ENCODE peak calls at places on chromosomes 3 and 15, in seven cellular contexts. One of them, this sample, is unnamed. For H3K4me1, the result is how much of the 10 kb centered on the place peaks cover.

GRCh38 chr3:9161298-9161697 is 88.1 kb downstream of the SRGAP3 start:
- DNase-seq in suprapubic skin: no peak
- DNase-seq in A549: no peak
- DNase-seq in transverse colon: no peak
- DNase-seq in Peyer's patch: no peak
- DNase-seq in sigmoid colon: no peak
- DNase-seq in endothelial cell of umbilical vein: no peak
- DNase-seq in this sample: no peak

GRCh38 chr15:50224606-50225005 is 40.9 kb downstream of the HDC start:
- DNase-seq in A549: no peak
- DNase-seq in suprapubic skin: no peak
- DNase-seq in Peyer's patch: no peak
- DNase-seq in endothelial cell of umbilical vein: no peak
- DNase-seq in sigmoid colon: no peak
- DNase-seq in transverse colon: no peak
- DNase-seq in this sample: no peak

GRCh38 chr3:102447272-102447671 is 12.5 kb downstream of the ZPLD1 start:
- DNase-seq in suprapubic skin: no peak
- DNase-seq in endothelial cell of umbilical vein: no peak
- DNase-seq in Peyer's patch: no peak
- DNase-seq in A549: no peak
- DNase-seq in sigmoid colon: no peak
- DNase-seq in transverse colon: no peak
- DNase-seq in this sample: no peak

GRCh38 chr3:66395635-66396034 is 105.2 kb downstream of the LRIG1 start:
- DNase-seq in endothelial cell of umbilical vein: no peak
- DNase-seq in A549: no peak
- DNase-seq in transverse colon: no peak
- DNase-seq in sigmoid colon: peak
- DNase-seq in suprapubic skin: no peak
- DNase-seq in Peyer's patch: no peak
- DNase-seq in this sample: no peak

GRCh38 chr3:25663324-25664065 is 1.2 kb downstream of the TOP2B start:
- DNase-seq in transverse colon: peak
- DNase-seq in sigmoid colon: no peak
- DNase-seq in A549: peak
- DNase-seq in Peyer's patch: peak
- DNase-seq in suprapubic skin: no peak
- DNase-seq in endothelial cell of umbilical vein: peak
- DNase-seq in this sample: no peak

GRCh38 chr15:40793216-40793989 is 13.5 kb upstream of the ZFYVE19 start:
- DNase-seq in A549: peak
- DNase-seq in suprapubic skin: no peak
- DNase-seq in Peyer's patch: peak
- DNase-seq in transverse colon: peak
- DNase-seq in sigmoid colon: no peak
- DNase-seq in endothelial cell of umbilical vein: peak
- DNase-seq in this sample: no peak

GRCh38 chr3:149371001-149371722 is 6.3 kb downstream of the TM4SF1 start:
- DNase-seq in Peyer's patch: no peak
- DNase-seq in endothelial cell of umbilical vein: peak
- DNase-seq in transverse colon: no peak
- DNase-seq in A549: peak
- DNase-seq in sigmoid colon: no peak
- DNase-seq in suprapubic skin: no peak
- DNase-seq in this sample: no peak

GRCh38 chr15:91385301-91385700 is 285.2 kb downstream of the SV2B start:
- DNase-seq in Peyer's patch: no peak
- DNase-seq in transverse colon: no peak
- DNase-seq in endothelial cell of umbilical vein: no peak
- DNase-seq in suprapubic skin: no peak
- DNase-seq in sigmoid colon: no peak
- DNase-seq in A549: no peak
- DNase-seq in this sample: no peak

GRCh38 chr3:142501004-142501926 is 53.4 kb upstream of the XRN1 start:
- DNase-seq in endothelial cell of umbilical vein: peak
- DNase-seq in A549: peak
- DNase-seq in suprapubic skin: no peak
- DNase-seq in Peyer's patch: no peak
- DNase-seq in sigmoid colon: no peak
- DNase-seq in transverse colon: no peak
- DNase-seq in this sample: no peak

GRCh38 chr15:40155270-40155910 is 5.5 kb upstream of the BUB1B start:
- DNase-seq in Peyer's patch: no peak
- DNase-seq in A549: no peak
- DNase-seq in transverse colon: peak
- DNase-seq in suprapubic skin: no peak
- DNase-seq in sigmoid colon: no peak
- DNase-seq in endothelial cell of umbilical vein: no peak
- DNase-seq in this sample: peak

DNA sequence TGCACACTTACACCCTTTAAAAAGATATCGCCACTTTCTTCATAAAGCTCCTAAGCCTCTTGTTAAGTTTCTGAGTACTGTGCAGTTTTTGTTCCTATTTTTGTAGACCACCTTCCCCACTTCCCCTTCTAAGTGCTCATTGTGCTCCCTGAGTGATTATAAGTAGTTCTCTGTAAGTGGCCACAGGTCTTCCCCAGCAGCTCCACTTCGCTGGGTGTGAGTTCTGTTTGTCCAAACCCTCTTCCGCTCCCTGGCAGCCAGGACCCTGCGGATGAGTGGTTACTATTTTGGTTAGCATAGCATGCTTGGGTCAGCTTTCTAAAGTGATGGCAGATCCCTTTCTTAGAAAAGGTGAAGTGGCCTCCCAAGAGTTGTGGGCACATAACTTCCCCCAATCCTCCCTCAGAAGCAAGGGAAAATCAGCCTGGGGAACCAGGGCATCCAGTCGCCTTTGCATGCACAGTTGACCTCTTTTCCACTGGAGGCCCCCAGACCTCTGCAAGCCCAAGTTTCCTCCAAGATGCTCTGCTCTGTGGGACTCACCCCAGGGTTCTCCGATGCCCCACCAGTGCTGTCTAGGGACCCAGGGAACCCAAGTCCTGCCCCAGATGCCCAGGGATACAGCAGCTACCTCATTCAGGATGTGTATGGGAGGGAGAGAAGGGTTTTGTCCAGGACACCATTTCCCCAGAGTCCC is 69.6 kb downstream of the ATP10A start:
- DNase-seq in transverse colon: no peak
- DNase-seq in sigmoid colon: peak
- DNase-seq in Peyer's patch: no peak
- DNase-seq in suprapubic skin: no peak
- DNase-seq in A549: no peak
- DNase-seq in endothelial cell of umbilical vein: no peak
- DNase-seq in this sample: no peak
- H3K4me1 ChIP-seq in transverse colon: under half
- H3K4me1 ChIP-seq in sigmoid colon: half or more
- H3K4me1 ChIP-seq in Peyer's patch: under half
- H3K4me1 ChIP-seq in suprapubic skin: half or more
- H3K4me1 ChIP-seq in A549: under half
- H3K4me1 ChIP-seq in endothelial cell of umbilical vein: under half
- H3K4me1 ChIP-seq in this sample: under half

GRCh38 chr3:71103430-71103881 is 480.1 kb downstream of the FOXP1 start:
- DNase-seq in transverse colon: peak
- DNase-seq in Peyer's patch: peak
- DNase-seq in suprapubic skin: peak
- DNase-seq in sigmoid colon: peak
- DNase-seq in endothelial cell of umbilical vein: peak
- DNase-seq in A549: no peak
- DNase-seq in this sample: no peak
- H3K27ac ChIP-seq in transverse colon: peak
- H3K27ac ChIP-seq in Peyer's patch: peak
- H3K27ac ChIP-seq in suprapubic skin: peak
- H3K27ac ChIP-seq in sigmoid colon: peak
- H3K27ac ChIP-seq in endothelial cell of umbilical vein: peak
- H3K27ac ChIP-seq in A549: peak
- H3K27ac ChIP-seq in this sample: peak

GRCh38 chr3:68033850-68034249 is 379.4 kb upstream of the SUCLG2 start:
- DNase-seq in endothelial cell of umbilical vein: no peak
- DNase-seq in sigmoid colon: no peak
- DNase-seq in suprapubic skin: no peak
- DNase-seq in A549: no peak
- DNase-seq in Peyer's patch: no peak
- DNase-seq in transverse colon: no peak
- DNase-seq in this sample: no peak
- TF ChIP-seq POLR2A in endothelial cell of umbilical vein: no peak
- TF ChIP-seq POLR2A in sigmoid colon: no peak
- TF ChIP-seq POLR2A in suprapubic skin: no peak
- TF ChIP-seq POLR2A in A549: no peak
- TF ChIP-seq POLR2A in Peyer's patch: no peak
- TF ChIP-seq POLR2A in transverse colon: no peak
- TF ChIP-seq POLR2A in this sample: no peak

GRCh38 chr3:24525022-24525421 is 30.4 kb upstream of the THRB start:
- DNase-seq in suprapubic skin: no peak
- DNase-seq in A549: no peak
- DNase-seq in sigmoid colon: no peak
- DNase-seq in Peyer's patch: no peak
- DNase-seq in endothelial cell of umbilical vein: no peak
- DNase-seq in transverse colon: no peak
- DNase-seq in this sample: no peak

GRCh38 chr3:24526640-24527237 is 32.1 kb upstream of the THRB start:
- DNase-seq in suprapubic skin: no peak
- DNase-seq in Peyer's patch: no peak
- DNase-seq in A549: no peak
- DNase-seq in endothelial cell of umbilical vein: no peak
- DNase-seq in sigmoid colon: no peak
- DNase-seq in transverse colon: no peak
- DNase-seq in this sample: no peak

GRCh38 chr3:24523195-24523594 is 28.5 kb upstream of the THRB start:
- DNase-seq in endothelial cell of umbilical vein: no peak
- DNase-seq in A549: no peak
- DNase-seq in transverse colon: no peak
- DNase-seq in sigmoid colon: no peak
- DNase-seq in suprapubic skin: no peak
- DNase-seq in Peyer's patch: no peak
- DNase-seq in this sample: no peak

GRCh38 chr3:24523988-24524727 is 29.5 kb upstream of the THRB start:
- DNase-seq in suprapubic skin: no peak
- DNase-seq in A549: no peak
- DNase-seq in transverse colon: no peak
- DNase-seq in sigmoid colon: no peak
- DNase-seq in endothelial cell of umbilical vein: peak
- DNase-seq in Peyer's patch: peak
- DNase-seq in this sample: no peak

GRCh38 chr3:24525557-24525956 is 30.9 kb upstream of the THRB start:
- DNase-seq in Peyer's patch: no peak
- DNase-seq in sigmoid colon: no peak
- DNase-seq in transverse colon: no peak
- DNase-seq in A549: no peak
- DNase-seq in suprapubic skin: no peak
- DNase-seq in endothelial cell of umbilical vein: no peak
- DNase-seq in this sample: no peak
- H3K4me1 ChIP-seq in Peyer's patch: under half
- H3K4me1 ChIP-seq in sigmoid colon: under half
- H3K4me1 ChIP-seq in transverse colon: under half
- H3K4me1 ChIP-seq in A549: under half
- H3K4me1 ChIP-seq in suprapubic skin: under half
- H3K4me1 ChIP-seq in endothelial cell of umbilical vein: under half
- H3K4me1 ChIP-seq in this sample: under half

DNA sequence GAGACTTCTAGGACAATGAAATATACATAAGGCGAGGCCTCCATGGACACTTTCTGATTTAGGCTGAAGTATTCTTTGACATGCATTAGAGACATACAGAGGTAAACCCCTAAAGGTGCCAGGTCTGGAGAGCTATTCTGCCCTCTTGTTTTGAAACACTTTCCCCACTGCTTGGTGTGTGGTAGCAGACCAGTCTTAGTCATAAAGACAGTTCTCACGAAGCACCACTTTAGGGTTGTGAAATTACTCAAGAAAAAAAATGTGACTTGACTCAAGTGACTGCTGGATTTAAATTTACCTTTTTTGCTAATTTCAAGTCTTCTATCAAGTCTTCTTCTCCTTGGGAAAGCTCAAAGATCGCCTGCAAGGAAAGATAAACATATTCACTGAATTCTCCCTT is 48.5 kb downstream of the ARHGEF3 start:
- DNase-seq in suprapubic skin: no peak
- DNase-seq in Peyer's patch: no peak
- DNase-seq in A549: no peak
- DNase-seq in sigmoid colon: no peak
- DNase-seq in transverse colon: no peak
- DNase-seq in endothelial cell of umbilical vein: no peak
- DNase-seq in this sample: no peak
- H3K27ac ChIP-seq in suprapubic skin: no peak
- H3K27ac ChIP-seq in Peyer's patch: no peak
- H3K27ac ChIP-seq in A549: no peak
- H3K27ac ChIP-seq in sigmoid colon: no peak
- H3K27ac ChIP-seq in transverse colon: no peak
- H3K27ac ChIP-seq in endothelial cell of umbilical vein: no peak
- H3K27ac ChIP-seq in this sample: no peak

GRCh38 chr15:55279100-55279745 is 10.4 kb downstream of the RAB27A start:
- DNase-seq in sigmoid colon: no peak
- DNase-seq in A549: no peak
- DNase-seq in suprapubic skin: no peak
- DNase-seq in transverse colon: no peak
- DNase-seq in endothelial cell of umbilical vein: no peak
- DNase-seq in Peyer's patch: no peak
- DNase-seq in this sample: no peak
- TF ChIP-seq POLR2A in sigmoid colon: no peak
- TF ChIP-seq POLR2A in A549: no peak
- TF ChIP-seq POLR2A in suprapubic skin: no peak
- TF ChIP-seq POLR2A in transverse colon: no peak
- TF ChIP-seq POLR2A in endothelial cell of umbilical vein: no peak
- TF ChIP-seq POLR2A in Peyer's patch: no peak
- TF ChIP-seq POLR2A in this sample: no peak

This sample was measured in breast epithelium.